ENCODE peak calls at places on chromosome 19, in six cellular contexts. T is right lobe of liver, V is upper lobe of right lung, A is uterus, N is testis, H is endothelial cell of umbilical vein. D is an unnamed sample.

GRCh38 chr19:48325265-48325910 is at the start of gene EMP3:
- DNase-seq in T (peak; percentile 65), V (peak; percentile 87), H (peak; percentile 80), N (peak; percentile 90), A (peak; percentile 91), D (peak; percentile 93)

GRCh38 chr19:45952691-45953505 is 20.8 kb downstream of the NOVA2 start:
- DNase-seq in V (no peak), A (no peak), T (no peak), H (no peak), N (peak; percentile 86), D (peak; percentile 79)

GRCh38 chr19:16283103-16283469 is 41.5 kb upstream of the KLF2 start:
- DNase-seq in A (no peak), N (no peak), V (no peak), T (no peak), H (no peak), D (no peak)

GRCh38 chr19:4376991-4377781 is 23.2 kb downstream of the SH3GL1 start:
- DNase-seq in A (no peak), H (no peak), T (peak; percentile 54), N (no peak), V (no peak), D (peak; percentile 73)

GRCh38 chr19:1651061-1651547 is 1.3 kb downstream of the TCF3 start:
- DNase-seq in T (no peak), V (no peak), A (no peak), H (peak; percentile 42), N (no peak), D (peak; percentile 78)

GRCh38 chr19:3397266-3398022 is 31.1 kb downstream of the NFIC start:
- DNase-seq in H (no peak), V (peak; percentile 87), T (peak; percentile 81), N (peak; percentile 68), A (no peak), D (no peak)

GRCh38 chr19:16345457-16345856 is 20.8 kb downstream of the KLF2 start:
- DNase-seq in T (no peak), A (no peak), N (no peak), V (no peak), H (peak; percentile 58), D (no peak)

GRCh38 chr19:18465214-18465963 is 27.5 kb upstream of the ISYNA1 start:
- DNase-seq in N (no peak), H (no peak), V (peak; percentile 63), A (no peak), T (no peak), D (peak; percentile 80)

GRCh38 chr19:5436101-5436947 is 18.9 kb upstream of the ZNRF4 start:
- DNase-seq in A (no peak), V (no peak), N (peak; percentile 70), T (no peak), H (no peak), D (no peak)

GRCh38 chr19:10018219-10018618 is 4.9 kb downstream of the RDH8 start:
- DNase-seq in T (no peak), N (no peak), H (no peak), V (no peak), A (no peak), D (no peak)

GRCh38 chr19:8085606-8086464 is 33.3 kb downstream of the CCL25 start:
- DNase-seq in N (no peak), A (no peak), V (no peak), H (no peak), T (no peak), D (no peak)

GRCh38 chr19:16351133-16351809 is 26.6 kb downstream of the KLF2 start:
- DNase-seq in T (no peak), A (no peak), V (no peak), H (peak; percentile 77), N (no peak), D (no peak)

GRCh38 chr19:53608381-53608780 is 23.4 kb upstream of the DPRX start:
- DNase-seq in A (no peak), V (no peak), N (no peak), T (no peak), H (no peak), D (no peak)

GRCh38 chr19:57776764-57777296 is 7.4 kb downstream of the ZNF586 start:
- DNase-seq in T (no peak), A (no peak), V (no peak), N (no peak), H (no peak), D (no peak)
- H3K9me3 ChIP-seq in T (no peaks in the 10 kb centered on the region), A (peaks cover 97% of the 10 kb centered on the region), V (peaks cover 34% of the 10 kb centered on the region), N (no peaks in the 10 kb centered on the region), H (peaks cover 20% of the 10 kb centered on the region), D (peaks cover 13% of the 10 kb centered on the region)

GRCh38 chr19:50327461-50328256 is 1.5 kb downstream of the KCNC3 start:
- DNase-seq in N (no peak), T (no peak), V (peak; percentile 51), A (no peak), H (no peak), D (no peak)

GRCh38 chr19:50330365-50331078 is 1.3 kb upstream of the KCNC3 start:
- DNase-seq in T (peak; percentile 89), H (peak; percentile 68), V (peak; percentile 95), A (peak; percentile 18), N (peak; percentile 88), D (peak; percentile 95)

GRCh38 chr19:50328257-50329145 is 676 bp downstream of the KCNC3 start:
- DNase-seq in V (peak; percentile 79), A (no peak), T (peak; percentile 60), H (peak; percentile 7), N (no peak), D (no peak)

GRCh38 chr19:50331187-50332013 is 2.2 kb upstream of the KCNC3 start:
- DNase-seq in N (no peak), A (no peak), T (no peak), H (no peak), V (peak; percentile 50), D (no peak)

GRCh38 chr19:50329146-50329925 is at the start of gene KCNC3:
- DNase-seq in H (peak; percentile 99), N (peak; percentile 100), A (peak; percentile 92), T (peak; percentile 100), V (peak; percentile 100), D (peak; percentile 100)
- H3K27ac ChIP-seq in H (no peak within 1 kb of the TSS), N (peak within 1 kb of the TSS; percentile 64), A (peak within 1 kb of the TSS; percentile 22), T (no peak within 1 kb of the TSS), V (peak within 1 kb of the TSS; percentile 58), D (peak within 1 kb of the TSS; percentile 70)

DNA sequence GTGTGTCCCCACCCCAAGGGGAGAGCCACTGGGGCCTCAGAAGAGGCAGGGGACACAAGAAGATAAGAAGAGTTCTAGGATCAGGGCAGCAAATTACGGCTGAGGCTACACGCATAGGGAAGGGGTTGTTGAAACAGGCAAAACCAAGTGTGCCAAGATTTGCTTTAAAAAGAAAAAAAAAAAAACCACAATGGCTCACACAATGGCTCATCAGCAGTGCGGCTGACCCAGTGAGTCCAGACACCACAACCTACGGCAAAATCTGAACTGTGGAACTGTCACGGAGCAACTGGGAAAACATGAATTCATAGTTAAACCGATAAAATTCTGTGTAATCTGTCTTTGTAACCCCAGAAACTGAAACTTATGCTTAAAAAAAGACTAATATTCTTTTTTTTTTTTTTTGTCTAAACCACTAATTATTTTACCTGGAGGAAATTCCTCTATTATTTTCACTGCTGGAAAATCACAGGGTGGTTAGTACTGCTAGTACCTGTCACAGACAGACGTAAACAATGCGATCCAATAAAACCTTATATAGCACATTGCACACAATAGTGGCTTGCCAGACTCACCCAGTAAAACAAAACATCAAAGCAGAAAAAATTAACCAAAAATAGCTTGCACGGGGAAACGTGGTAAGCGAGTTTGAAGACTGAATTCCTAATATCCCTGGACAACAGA is 325.4 kb upstream of the TSHZ3 start:
- DNase-seq in V (no peak), A (no peak), N (no peak), H (no peak), T (no peak), D (no peak)
- H3K4me3 ChIP-seq in V (no peak overlapping the region), A (no peak overlapping the region), N (no peak overlapping the region), H (no peak overlapping the region), T (no peak overlapping the region), D (no peak overlapping the region)

DNA sequence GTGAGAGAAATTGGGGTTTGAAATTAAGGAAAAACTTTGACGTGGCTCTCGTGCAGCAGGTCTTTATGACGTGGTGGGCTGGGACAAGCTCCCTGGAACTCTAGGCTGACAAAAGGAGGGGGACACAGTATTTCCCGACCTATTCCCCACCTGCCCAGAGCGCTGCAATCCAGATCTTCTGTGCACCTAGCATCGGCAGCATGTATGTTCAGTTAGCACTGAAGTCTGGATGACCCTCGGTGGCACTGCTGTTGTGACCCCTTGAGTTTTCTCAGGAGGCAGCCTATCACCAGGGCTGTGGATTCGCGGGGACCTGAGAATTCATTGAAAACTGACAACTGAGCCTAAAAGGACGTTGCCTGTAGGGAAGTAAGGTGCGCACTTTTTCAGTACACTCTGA is 9.1 kb upstream of the ZNF536 start:
- DNase-seq in A (no peak), T (peak; percentile 23), V (no peak), H (no peak), N (no peak), D (no peak)
- H3K9me3 ChIP-seq in A (no peaks in the 10 kb centered on the region), T (no peaks in the 10 kb centered on the region), V (no peaks in the 10 kb centered on the region), H (peaks cover 3% of the 10 kb centered on the region), N (no peaks in the 10 kb centered on the region), D (no peaks in the 10 kb centered on the region)

DNA sequence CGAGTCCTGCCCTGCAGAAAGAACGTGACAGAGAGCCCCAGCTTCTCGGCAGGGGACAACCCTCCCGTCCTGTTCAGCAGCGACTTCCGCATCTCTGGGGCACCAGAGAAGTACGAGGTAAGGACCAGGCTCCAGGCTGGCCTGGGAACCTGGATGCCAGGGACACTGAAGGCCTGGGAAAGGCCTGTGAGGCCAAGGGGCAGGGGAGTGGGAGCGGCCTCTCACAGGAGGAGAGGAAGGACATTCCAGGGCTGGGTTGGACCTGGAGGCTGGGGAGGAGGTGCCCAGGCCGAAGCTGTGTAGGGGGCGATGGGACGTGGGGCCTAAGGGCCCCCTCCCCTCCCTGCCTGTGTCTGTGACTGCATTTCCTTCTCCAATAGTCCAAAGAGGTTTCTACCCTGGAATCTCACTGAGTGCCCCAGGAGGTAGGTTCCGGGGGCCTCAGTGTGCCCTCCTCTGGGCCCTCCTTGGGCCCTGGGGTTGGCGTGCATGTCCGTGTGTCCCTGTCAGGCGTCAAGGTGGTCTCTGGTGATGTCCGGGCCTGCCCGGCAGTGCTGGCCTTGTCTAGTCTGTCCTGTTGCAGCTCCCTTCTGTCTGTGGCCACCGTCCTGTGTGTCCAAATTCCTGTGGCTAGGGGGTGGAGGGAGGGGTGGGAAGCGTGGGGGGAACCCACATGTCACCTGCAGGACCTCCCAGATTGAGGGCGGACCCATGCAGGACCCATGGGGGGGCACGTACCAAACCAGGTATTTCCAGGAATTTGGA is 16.9 kb upstream of the CD22 start:
- DNase-seq in V (no peak), T (no peak), H (no peak), A (no peak), N (no peak), D (no peak)
- H3K27ac ChIP-seq in V (no peak overlapping the region), T (no peak overlapping the region), H (no peak overlapping the region), A (no peak overlapping the region), N (no peak overlapping the region), D (no peak overlapping the region)

GRCh38 chr19:15123031-15123890 is 16.1 kb downstream of the SYDE1 start:
- DNase-seq in H (no peak), T (peak; percentile 45), A (no peak), V (no peak), N (no peak), D (no peak)
- H3K4me3 ChIP-seq in H (no peak overlapping the region), T (no peak overlapping the region), A (no peak overlapping the region), V (no peak overlapping the region), N (no peak overlapping the region), D (peak overlapping the region; percentile 96)

D was measured in kidney.